ENCODE peak calls at places on chromosome 22, in four cellular contexts. C is PC-3, B is IMR-90, A is aorta. U is an unnamed sample.

GRCh38 chr22:21449531-21450319 is 17.5 kb upstream of the TMEM191C start:
- ATAC-seq in C (no peak), B (peak), A (no peak), U (no peak)

GRCh38 chr22:24411256-24412004 is 16.0 kb upstream of the ADORA2A start:
- ATAC-seq in C (no peak), B (no peak), A (no peak), U (no peak)

GRCh38 chr22:24176630-24177029 is 4.7 kb upstream of the SUSD2 start:
- ATAC-seq in C (no peak), B (peak), A (peak), U (no peak)

GRCh38 chr22:39496131-39496838 is 5.8 kb upstream of the MIEF1 start:
- ATAC-seq in C (peak), B (peak), A (peak), U (peak)

GRCh38 chr22:17198188-17199130 is 20.8 kb downstream of the ADA2 start:
- ATAC-seq in C (peak), B (no peak), A (peak), U (peak)

GRCh38 chr22:30778261-30778660 is 83.6 kb downstream of the OSBP2 start:
- ATAC-seq in C (no peak), B (no peak), A (no peak), U (no peak)

GRCh38 chr22:46007848-46008261 is 30.9 kb upstream of the WNT7B start:
- ATAC-seq in C (no peak), B (peak), A (peak), U (peak)

GRCh38 chr22:37735054-37735453 is 38.2 kb downstream of the TRIOBP start:
- ATAC-seq in C (peak), B (peak), A (peak), U (peak)

GRCh38 chr22:37669586-37669985 is 5.8 kb upstream of the LGALS1 start:
- ATAC-seq in C (no peak), B (peak), A (no peak), U (no peak)

GRCh38 chr22:24554316-24555159 is at the start of gene GUCD1:
- ATAC-seq in C (peak), B (peak), A (no peak), U (no peak)

GRCh38 chr22:43628253-43628649 is 183.9 kb downstream of the EFCAB6 start:
- ATAC-seq in C (no peak), B (no peak), A (no peak), U (no peak)

GRCh38 chr22:43004362-43005035 is 10.4 kb downstream of the PACSIN2 start:
- ATAC-seq in C (no peak), B (no peak), A (no peak), U (no peak)

GRCh38 chr22:19843857-19844422 is 10.7 kb downstream of the GNB1L start:
- ATAC-seq in C (no peak), B (no peak), A (peak), U (no peak)

GRCh38 chr22:46879083-46879482 is 116.6 kb downstream of the TBC1D22A start:
- ATAC-seq in C (no peak), B (peak), A (no peak), U (no peak)

GRCh38 chr22:24400726-24401596 is 26.4 kb upstream of the ADORA2A start:
- ATAC-seq in C (no peak), B (peak), A (peak), U (no peak)

GRCh38 chr22:39926175-39927152 is 25.6 kb downstream of the GRAP2 start:
- ATAC-seq in C (no peak), B (no peak), A (no peak), U (no peak)

GRCh38 chr22:22342697-22343602 is 98.4 kb downstream of the VPREB1 start:
- ATAC-seq in C (peak), B (peak), A (no peak), U (peak)

GRCh38 chr22:37314315-37315046 is 32.2 kb downstream of the CYTH4 start:
- ATAC-seq in C (no peak), B (no peak), A (no peak), U (no peak)